ENCODE peak calls at places on chromosomes 4 and X, in five cellular contexts. S is iPS-NIHi11; A is hypothalamus; T is CD8-positive, alpha-beta T cell; F is AG04449. Z is an unnamed sample.

GRCh38 chr4:105306158-105306781 is 159.6 kb downstream of the TET2 start:
- DNase-seq in A (no peak), F (no peak), S (no peak), T (no peak), Z (no peak)

GRCh38 chrX:103442536-103442901 is 66.2 kb downstream of the BEX3 start:
- DNase-seq in S (no peak), T (no peak), F (no peak), A (no peak), Z (no peak)

GRCh38 chrX:70826715-70827114 is 81.8 kb downstream of the TEX11 start:
- DNase-seq in A (no peak), S (no peak), T (no peak), F (no peak), Z (no peak)

GRCh38 chrX:115494133-115494532 is 66.8 kb upstream of the PLS3 start:
- DNase-seq in S (no peak), T (no peak), F (no peak), A (no peak), Z (no peak)

GRCh38 chrX:108735680-108736508 is 469 bp downstream of the IRS4 start:
- DNase-seq in S (no peak), T (no peak), F (no peak), A (no peak), Z (no peak)

GRCh38 chr4:174764105-174764729 is 64.8 kb downstream of the GLRA3 start:
- DNase-seq in F (peak; percentile 4), T (no peak), S (peak; percentile 44), A (no peak), Z (no peak)

GRCh38 chr4:38914859-38915258 is 47.3 kb downstream of the FAM114A1 start:
- DNase-seq in F (no peak), T (no peak), S (no peak), A (no peak), Z (no peak)

GRCh38 chr4:186192068-186192751 is 843 bp downstream of the CYP4V2 start:
- DNase-seq in F (no peak), A (no peak), T (peak; percentile 22), S (peak; percentile 73), Z (peak; percentile 71)

GRCh38 chr4:102501176-102501634 is at the start of gene NFKB1:
- DNase-seq in F (peak; percentile 45), A (no peak), T (peak; percentile 66), S (no peak), Z (peak; percentile 19)

GRCh38 chr4:148225639-148226038 is 216.6 kb downstream of the NR3C2 start:
- DNase-seq in T (no peak), A (no peak), F (no peak), S (no peak), Z (no peak)

GRCh38 chr4:152095701-152096070 is 334.9 kb upstream of the GATB start:
- DNase-seq in T (no peak), S (no peak), A (no peak), F (no peak), Z (no peak)

GRCh38 chr4:109977854-109978501 is 65.3 kb downstream of the EGF start:
- DNase-seq in T (no peak), F (no peak), A (no peak), S (peak; percentile 20), Z (no peak)